ENCODE peak calls at places on chromosomes 6 and 20, in four cellular contexts. D is upper lobe of left lung, R is A549, B is heart left ventricle. L is an unnamed sample. For H3K4me1, the result is how much of the 10 kb centered on the place peaks cover.

GRCh38 chr20:59157961-59158541 is 5.6 kb upstream of the ZNF831 start:
- DNase-seq in D (no peak), B (no peak), R (no peak), L (no peak)

GRCh38 chr20:35196313-35196712 is 24.4 kb downstream of the PROCR start:
- DNase-seq in D (no peak), R (no peak), B (no peak), L (no peak)

GRCh38 chr20:7496394-7497111 is 443.7 kb downstream of the HAO1 start:
- DNase-seq in D (no peak), R (no peak), B (no peak), L (no peak)

GRCh38 chr6:1708820-1709612 is 99.3 kb downstream of the FOXC1 start:
- DNase-seq in R (no peak), B (peak), D (no peak), L (peak)

GRCh38 chr6:11918739-11919605 is 93.1 kb upstream of the HIVEP1 start:
- DNase-seq in R (no peak), B (no peak), D (no peak), L (no peak)

GRCh38 chr6:16819752-16820151 is 58.5 kb upstream of the ATXN1 start:
- DNase-seq in R (peak), B (no peak), D (no peak), L (no peak)

GRCh38 chr6:132405143-132405915 is 4.1 kb upstream of the MOXD1 start:
- DNase-seq in R (no peak), B (no peak), D (no peak), L (no peak)

GRCh38 chr20:24109537-24109936 is 121.0 kb upstream of the GGTLC1 start:
- DNase-seq in D (no peak), R (no peak), B (no peak), L (no peak)

GRCh38 chr20:23201658-23202057 is 115.5 kb upstream of the CD93 start:
- DNase-seq in D (no peak), B (no peak), R (no peak), L (no peak)

GRCh38 chr20:25148181-25148981 is 47.1 kb upstream of the ENTPD6 start:
- DNase-seq in B (peak), R (no peak), D (peak), L (no peak)

GRCh38 chr6:10951675-10952282 is 64.9 kb downstream of the SYCP2L start:
- DNase-seq in R (peak), D (no peak), B (no peak), L (no peak)

GRCh38 chr20:57717797-57718196 is 8.0 kb upstream of the PMEPA1 start:
- DNase-seq in D (no peak), B (no peak), R (peak), L (no peak)

GRCh38 chr6:105522626-105523322 is 119.9 kb upstream of the PREP start:
- DNase-seq in B (no peak), R (peak), D (no peak), L (no peak)

GRCh38 chr20:51429696-51430095 is 112.8 kb downstream of the NFATC2 start:
- DNase-seq in D (no peak), R (no peak), B (no peak), L (no peak)

GRCh38 chr20:36548704-36549627 is 7.6 kb downstream of the MYL9 start:
- DNase-seq in B (no peak), R (no peak), D (no peak), L (no peak)

GRCh38 chr6:113847435-113847834 is 9.7 kb upstream of the MARCKS start:
- DNase-seq in B (no peak), D (no peak), R (no peak), L (no peak)

GRCh38 chr6:90271831-90272230 is 24.8 kb downstream of the BACH2 start:
- DNase-seq in B (no peak), D (no peak), R (no peak), L (no peak)

GRCh38 chr6:123744840-123745239 is 58.8 kb upstream of the NKAIN2 start:
- DNase-seq in B (no peak), D (no peak), R (no peak), L (no peak)

GRCh38 chr6:39100358-39100757 is 14.6 kb downstream of the SAYSD1 start:
- DNase-seq in B (no peak), D (no peak), R (no peak), L (no peak)

GRCh38 chr6:70838907-70839285 is 118.0 kb downstream of the B3GAT2 start:
- DNase-seq in B (no peak), R (no peak), D (no peak), L (no peak)

GRCh38 chr6:17001188-17001587 is 100.7 kb upstream of the STMND1 start:
- DNase-seq in R (no peak), D (no peak), B (no peak), L (no peak)

GRCh38 chr6:40912158-40912946 is 126.7 kb downstream of the UNC5CL start:
- DNase-seq in B (peak), R (peak), D (no peak), L (no peak)

GRCh38 chr6:3210024-3210610 is 17.3 kb downstream of the TUBB2B start:
- DNase-seq in D (peak), B (no peak), R (no peak), L (no peak)
- H3K4me1 ChIP-seq in D (under half), B (under half), R (under half), L (under half)

DNA sequence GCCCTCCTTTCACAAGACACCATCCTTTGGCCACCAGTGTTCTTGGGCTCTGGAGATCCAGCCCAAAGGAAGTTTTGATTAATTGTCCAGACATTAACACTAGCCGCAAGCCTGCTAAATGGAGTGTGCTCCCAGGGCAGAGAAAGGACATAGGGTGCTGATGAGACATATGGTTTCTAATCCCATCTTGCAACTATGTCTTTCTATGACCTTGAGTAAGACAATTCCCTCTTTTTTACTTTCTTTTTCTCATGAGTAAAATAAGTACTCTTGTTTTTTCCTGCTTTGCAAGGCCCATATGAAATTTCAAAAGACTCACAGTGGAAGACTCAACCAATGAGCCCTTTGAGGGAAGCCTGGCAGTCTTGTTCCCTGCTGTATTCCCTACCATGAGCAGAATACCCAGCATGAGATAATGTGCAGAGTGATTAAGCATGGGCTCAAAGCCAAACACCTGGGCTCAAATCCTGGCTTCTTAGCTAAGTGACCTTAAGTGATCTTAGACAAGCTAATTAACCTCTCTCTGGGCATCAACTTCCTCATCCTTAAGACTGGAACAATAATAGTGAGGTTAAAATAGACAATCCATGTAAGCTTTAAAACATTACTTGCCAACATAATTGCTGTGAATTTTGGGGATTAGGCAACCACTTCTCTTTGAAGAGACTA is at the start of gene WFDC10B:
- DNase-seq in D (no peak), R (no peak), B (no peak), L (no peak)
- H3K27ac ChIP-seq in D (no peak), R (no peak), B (no peak), L (no peak)

GRCh38 chr6:75108333-75108974 is 97.4 kb downstream of the COL12A1 start:
- DNase-seq in D (no peak), R (no peak), B (no peak), L (no peak)
- H3K4me1 ChIP-seq in D (under half), R (under half), B (under half), L (under half)

DNA sequence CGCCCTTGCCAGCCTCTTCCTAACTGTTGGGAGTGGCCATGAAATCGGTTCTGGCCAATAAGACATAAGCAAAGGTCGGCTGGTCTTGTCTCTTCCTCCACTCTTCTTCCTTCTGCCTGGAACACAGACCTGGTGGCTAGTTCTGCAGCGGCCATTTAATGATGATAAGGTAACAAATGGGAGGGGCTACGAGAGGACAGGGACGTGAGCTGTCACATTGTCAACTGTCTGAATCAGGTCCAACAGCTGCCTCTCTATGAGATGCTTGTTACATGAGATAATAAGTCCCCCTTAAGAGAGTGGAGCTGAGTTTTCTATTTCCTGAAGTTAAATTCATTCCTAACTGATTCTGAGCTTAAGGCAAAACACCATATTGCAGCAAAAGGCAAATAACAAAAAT is 12.5 kb upstream of the TMEM242 start:
- DNase-seq in R (peak), D (no peak), B (no peak), L (no peak)
- H3K27ac ChIP-seq in R (no peak), D (no peak), B (no peak), L (no peak)

DNA sequence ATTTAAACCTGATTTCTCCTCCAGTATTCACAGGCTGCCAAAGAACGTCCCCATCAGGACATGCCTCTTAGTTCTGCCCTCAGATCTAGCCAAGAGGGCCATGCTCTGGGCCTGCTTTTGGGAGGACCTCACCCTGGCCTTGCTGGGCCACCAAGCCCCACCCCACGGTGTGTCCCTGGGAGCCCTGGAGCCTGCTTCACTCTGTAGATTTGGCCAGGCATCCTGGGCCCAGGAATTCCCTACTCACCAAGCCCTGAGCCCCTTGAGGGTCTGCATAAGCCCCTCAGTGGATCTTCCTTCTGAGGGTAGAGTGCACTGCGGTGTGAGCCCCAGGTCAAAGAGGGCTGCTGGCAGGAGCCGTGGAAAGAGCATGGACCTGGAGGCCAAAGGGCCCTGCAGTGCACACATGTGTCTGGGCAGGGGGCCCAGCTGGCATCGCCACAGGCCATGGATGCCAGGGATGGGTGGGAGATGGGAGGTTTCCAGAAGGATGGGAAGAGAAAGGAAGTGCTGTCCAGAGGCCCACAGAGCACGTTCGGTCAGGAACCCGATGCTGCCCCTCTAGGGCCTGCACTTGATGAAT is 98.0 kb downstream of the DACT2 start:
- DNase-seq in B (no peak), R (no peak), D (no peak), L (no peak)
- H3K4me1 ChIP-seq in B (under half), R (under half), D (under half), L (under half)